ENCODE peak calls at places on chromosomes 5 and 9, in four cellular contexts. X is HCT116, A is K562, Z is H1. F is an unnamed sample.

GRCh38 chr9:120393386-120394057 is 186.4 kb downstream of the CDK5RAP2 start:
- DNase-seq in X (no peak), A (no peak), Z (no peak), F (no peak)

GRCh38 chr5:170623576-170624181 is 119.9 kb downstream of the KCNIP1 start:
- DNase-seq in X (peak; percentile 48), A (peak; percentile 55), Z (no peak), F (peak; percentile 20)

GRCh38 chr5:34597034-34597433 is 59.1 kb upstream of the RAI14 start:
- DNase-seq in Z (no peak), A (no peak), X (no peak), F (no peak)

GRCh38 chr5:105688227-105688807 is 1982.4 kb downstream of the EFNA5 start:
- DNase-seq in A (no peak), X (no peak), Z (no peak), F (no peak)

GRCh38 chr9:74777136-74777879 is 110.4 kb downstream of the TRPM6 start:
- DNase-seq in Z (no peak), X (peak; percentile 41), A (peak; percentile 17), F (peak; percentile 44)

GRCh38 chr5:151213803-151214613 is 9.9 kb downstream of the CCDC69 start:
- DNase-seq in A (peak; percentile 80), Z (no peak), X (no peak), F (peak; percentile 45)

GRCh38 chr5:124057161-124057814 is 545.3 kb downstream of the CSNK1G3 start:
- DNase-seq in A (no peak), X (no peak), Z (no peak), F (no peak)

GRCh38 chr9:126327016-126327749 is 554 bp downstream of the MVB12B start:
- DNase-seq in X (no peak), A (no peak), Z (no peak), F (no peak)

GRCh38 chr5:134086943-134087305 is 27.6 kb upstream of the TCF7 start:
- DNase-seq in X (no peak), A (no peak), Z (no peak), F (no peak)

GRCh38 chr5:135683227-135683626 is 104.4 kb upstream of the CXCL14 start:
- DNase-seq in Z (no peak), X (no peak), A (no peak), F (no peak)

GRCh38 chr9:13445123-13445522 is 165.6 kb upstream of the MPDZ start:
- DNase-seq in X (no peak), Z (no peak), A (no peak), F (no peak)

DNA sequence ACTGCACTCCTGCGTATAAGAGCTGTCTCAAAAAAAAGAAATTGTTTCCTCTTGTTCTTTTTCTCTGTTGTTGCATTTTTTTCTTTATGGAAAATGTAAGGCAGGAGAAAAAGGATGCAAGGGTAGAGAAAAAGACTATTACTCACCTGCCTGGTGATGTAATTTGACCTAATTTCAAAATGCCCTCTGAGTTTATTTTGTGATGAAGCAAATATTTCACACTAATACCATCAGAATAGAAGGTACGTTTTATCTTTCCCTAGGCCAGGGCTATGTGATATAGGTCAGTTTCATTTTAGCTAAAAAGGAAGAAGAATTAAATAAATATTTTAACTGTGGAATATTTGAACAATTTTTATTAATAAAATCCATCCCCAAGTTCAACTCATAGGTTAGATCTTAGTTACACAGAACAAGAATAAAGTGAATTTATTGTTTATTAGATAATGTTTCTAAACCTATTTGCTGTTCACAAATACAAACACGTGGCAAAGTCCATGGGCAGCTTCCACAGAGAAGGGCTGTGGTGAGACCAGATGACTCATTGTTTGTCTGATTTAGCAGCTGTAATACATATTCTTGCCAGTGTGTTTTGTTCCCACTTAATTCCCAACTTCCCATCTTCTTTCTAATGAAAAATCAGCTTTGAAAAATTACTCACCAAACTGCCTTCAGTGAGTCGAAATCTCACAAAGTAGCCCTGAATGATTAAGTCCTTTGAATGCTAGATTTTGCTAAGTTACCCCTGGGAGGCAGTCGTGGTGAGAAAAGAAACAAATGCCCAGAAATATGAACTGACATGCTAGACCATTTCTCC is 52.8 kb upstream of the CCDC112 start:
- DNase-seq in A (no peak), X (peak; percentile 36), Z (no peak), F (peak; percentile 69)
- H3K9ac ChIP-seq in A (no peak overlapping the region), X (no peak overlapping the region), Z (no peak overlapping the region), F (no peak overlapping the region)

GRCh38 chr9:82105729-82106128 is 117.2 kb downstream of the SPATA31D1 start:
- DNase-seq in Z (no peak), X (no peak), A (no peak), F (peak; percentile 10)
- TF ChIP-seq FOSL1 in Z (no peak), X (no peak), A (no peak), F (no peak)

GRCh38 chr5:140926903-140927573 is 939 bp downstream of the PCDHAC1 start:
- DNase-seq in Z (no peak), X (no peak), A (no peak), F (no peak)
- H3K9ac ChIP-seq in Z (peak overlapping the region; percentile 51), X (no peak overlapping the region), A (no peak overlapping the region), F (no peak overlapping the region)

DNA sequence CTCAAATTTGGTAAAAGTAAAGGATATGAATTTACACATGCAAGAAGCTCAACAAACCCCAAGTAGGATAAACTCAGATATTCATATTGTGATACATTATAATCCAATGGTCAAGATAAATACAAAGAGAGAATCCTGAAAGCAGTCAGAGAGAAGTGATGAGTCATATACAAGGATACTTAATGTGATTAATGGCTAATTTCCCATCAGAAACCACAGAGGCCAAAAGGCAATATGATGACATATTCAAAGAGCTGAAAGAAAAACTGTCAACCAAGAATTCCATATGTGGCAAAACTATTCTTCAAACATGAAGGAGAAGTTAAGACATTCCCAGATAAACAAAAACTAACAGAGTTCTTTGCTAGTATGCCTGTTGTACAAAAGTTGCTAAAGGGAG is 19.5 kb upstream of the IRF1 start:
- DNase-seq in X (no peak), A (no peak), Z (no peak), F (no peak)
- TF ChIP-seq FOSL1 in X (peak; percentile 33), A (peak; percentile 22), Z (no peak), F (no peak)

GRCh38 chr9:95459867-95460626 is 56.7 kb downstream of the PTCH1 start:
- DNase-seq in A (no peak), Z (no peak), X (no peak), F (no peak)

GRCh38 chr9:95463145-95464060 is 53.4 kb downstream of the PTCH1 start:
- DNase-seq in Z (no peak), A (no peak), X (no peak), F (no peak)

GRCh38 chr9:95462419-95463121 is 54.2 kb downstream of the PTCH1 start:
- DNase-seq in A (peak; percentile 88), Z (no peak), X (no peak), F (no peak)

GRCh38 chr9:95460627-95461164 is 56.1 kb downstream of the PTCH1 start:
- DNase-seq in Z (no peak), X (no peak), A (no peak), F (no peak)

GRCh38 chr9:95461448-95462381 is 55.1 kb downstream of the PTCH1 start:
- DNase-seq in X (no peak), Z (no peak), A (no peak), F (no peak)
- H3K9ac ChIP-seq in X (no peak overlapping the region), Z (no peak overlapping the region), A (peak overlapping the region; percentile 80), F (no peak overlapping the region)

DNA sequence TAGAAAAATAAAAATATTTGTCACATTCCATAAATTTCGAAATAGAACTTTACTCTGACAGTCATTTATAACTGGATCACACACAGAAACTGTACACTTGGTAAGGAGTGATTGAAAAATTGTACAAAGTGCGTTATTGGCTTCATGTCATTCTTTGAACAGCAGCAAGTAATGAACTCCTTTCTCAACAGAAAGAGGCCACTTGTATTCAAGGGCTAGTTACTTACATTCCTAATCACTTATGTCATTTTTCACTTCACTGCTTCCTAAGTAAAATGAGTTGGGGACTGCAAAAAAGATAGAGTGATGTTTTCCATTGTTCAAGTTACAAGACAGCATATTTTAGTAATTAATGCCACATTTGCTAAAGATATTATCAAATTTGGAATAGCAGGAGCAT is 893.2 kb downstream of the DTWD2 start:
- DNase-seq in A (no peak), Z (no peak), X (no peak), F (no peak)
- TF ChIP-seq FOSL1 in A (no peak), Z (no peak), X (no peak), F (no peak)

GRCh38 chr5:109739741-109740140 is 50.0 kb downstream of the MAN2A1 start:
- DNase-seq in Z (no peak), X (no peak), A (no peak), F (no peak)
- H3K9ac ChIP-seq in Z (peak overlapping the region; percentile 7), X (no peak overlapping the region), A (no peak overlapping the region), F (no peak overlapping the region)

F was measured in HepG2.